ENCODE peak calls at places on chromosomes 12 and 14, in ten cellular contexts. Z, M, S, R, H, A, X, O, L and D are unnamed samples.

GRCh38 chr12:74889563-74890236 is 319.9 kb downstream of the KCNC2 start:
- DNase-seq in R (no peak), L (no peak), O (no peak), X (no peak), S (no peak), H (no peak), Z (peak), M (no peak), A (peak), D (no peak)

GRCh38 chr12:107429006-107429698 is 256.4 kb upstream of the PWP1 start:
- DNase-seq in Z (no peak), H (peak), M (no peak), R (no peak), L (no peak), X (no peak), A (no peak), O (no peak), S (no peak), D (no peak)

GRCh38 chr14:36604757-36605505 is 22.5 kb upstream of the NKX2-8 start:
- DNase-seq in L (peak), O (peak), H (peak), S (no peak), A (peak), M (peak), Z (peak), X (no peak), R (no peak), D (no peak)

GRCh38 chr14:65738339-65738738 is 325.8 kb downstream of the FUT8 start:
- DNase-seq in Z (no peak), L (no peak), S (no peak), O (no peak), R (no peak), A (no peak), H (no peak), M (no peak), X (no peak), D (no peak)

GRCh38 chr12:111881712-111882111 is 39.7 kb downstream of the MAPKAPK5 start:
- DNase-seq in X (no peak), H (no peak), R (no peak), O (no peak), A (no peak), L (no peak), S (no peak), Z (no peak), M (no peak), D (no peak)

GRCh38 chr14:97456958-97457357 is 659.8 kb downstream of the VRK1 start:
- DNase-seq in M (no peak), Z (no peak), L (no peak), O (peak), A (no peak), R (no peak), S (no peak), X (peak), H (no peak), D (no peak)

GRCh38 chr12:10753066-10753465 is 29.9 kb upstream of the YBX3 start:
- DNase-seq in H (no peak), M (no peak), L (no peak), X (no peak), Z (peak), S (no peak), O (no peak), A (peak), R (no peak), D (no peak)

GRCh38 chr12:113837059-113837458 is 129.1 kb downstream of the RBM19 start:
- DNase-seq in H (no peak), L (no peak), M (no peak), X (no peak), Z (no peak), R (no peak), O (no peak), S (no peak), A (peak), D (no peak)

GRCh38 chr12:5369298-5369697 is 62.6 kb upstream of the NTF3 start:
- DNase-seq in A (no peak), O (no peak), M (no peak), R (no peak), X (no peak), L (no peak), S (no peak), Z (no peak), H (no peak), D (no peak)

GRCh38 chr14:91144425-91145145 is 30.7 kb downstream of the DGLUCY start:
- DNase-seq in H (no peak), R (no peak), X (no peak), L (peak), A (peak), S (no peak), O (no peak), M (no peak), Z (peak), D (no peak)

GRCh38 chr14:72781476-72782181 is 112.3 kb downstream of the DPF3 start:
- DNase-seq in M (no peak), L (no peak), Z (no peak), S (no peak), X (no peak), H (no peak), O (no peak), A (peak), R (no peak), D (peak)